ENCODE peak calls at places on chromosomes 16 and 17, in five cellular contexts. P, V, L, X and N are unnamed samples.

GRCh38 chr16:3188925-3189825 is 1.2 kb downstream of the OR1F1 start:
- DNase-seq in L (peak), V (peak), P (peak), X (peak), N (peak)

GRCh38 chr17:63136381-63137012 is 170.5 kb downstream of the TANC2 start:
- DNase-seq in L (no peak), V (no peak), P (peak), X (no peak), N (no peak)

GRCh38 chr17:36972186-36972686 is 23.5 kb downstream of the AATF start:
- DNase-seq in P (no peak), X (no peak), V (no peak), L (no peak), N (no peak)

GRCh38 chr16:85445779-85446222 is 167.3 kb upstream of the GSE1 start:
- DNase-seq in P (no peak), V (no peak), L (no peak), X (peak), N (no peak)

GRCh38 chr16:66262253-66263167 is 104.0 kb upstream of the CDH5 start:
- DNase-seq in X (no peak), P (peak), V (no peak), L (peak), N (no peak)

GRCh38 chr16:24771779-24772157 is 42.3 kb downstream of the TNRC6A start:
- DNase-seq in L (no peak), P (no peak), X (no peak), V (no peak), N (no peak)

GRCh38 chr16:8751481-8752311 is 45.7 kb downstream of the TMEM186 start:
- DNase-seq in P (peak), V (peak), L (no peak), X (no peak), N (peak)

GRCh38 chr17:30824002-30824355 is 513 bp downstream of the CRLF3 start:
- DNase-seq in P (no peak), L (no peak), X (peak), V (no peak), N (no peak)

GRCh38 chr16:4097826-4098240 is 18.4 kb downstream of the ADCY9 start:
- DNase-seq in P (no peak), X (no peak), V (peak), L (no peak), N (no peak)

GRCh38 chr16:83813818-83814653 is 6.3 kb downstream of the HSBP1 start:
- DNase-seq in X (no peak), V (peak), P (no peak), L (no peak), N (peak)

GRCh38 chr17:55720917-55721836 is 1.5 kb downstream of the TMEM100 start:
- DNase-seq in V (no peak), X (no peak), P (peak), L (no peak), N (no peak)
- TF ChIP-seq CTCF in V (no peak), X (no peak), P (no peak), L (no peak), N (no peak)

GRCh38 chr16:1330931-1331711 is 2.3 kb upstream of the BAIAP3 start:
- DNase-seq in L (no peak), X (no peak), P (no peak), V (no peak), N (no peak)
- TF ChIP-seq CTCF in L (no peak), X (no peak), P (no peak), V (no peak), N (no peak)

DNA sequence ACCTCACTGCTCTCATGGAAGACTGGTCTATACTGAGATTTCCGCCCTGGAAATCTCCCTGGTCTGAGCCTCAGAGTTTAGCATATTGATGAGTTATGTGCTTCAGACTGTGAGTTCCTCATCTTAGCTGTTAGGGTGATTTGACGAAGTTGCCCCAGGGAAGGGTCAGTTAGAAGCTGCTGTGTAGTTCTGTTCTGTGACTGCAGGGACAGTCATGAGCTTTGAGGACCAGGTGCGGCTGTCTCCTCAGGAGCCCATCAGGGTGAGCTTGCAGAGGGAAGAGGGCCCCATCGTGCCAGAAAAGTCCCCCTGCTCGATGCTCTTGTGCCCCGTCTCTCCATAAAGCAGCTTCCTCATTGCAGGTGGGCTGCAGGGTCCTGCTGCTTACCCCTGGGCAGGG is 28.3 kb upstream of the IL17C start:
- DNase-seq in L (no peak), X (no peak), V (no peak), P (peak), N (no peak)
- TF ChIP-seq CTCF in L (peak), X (no peak), V (no peak), P (peak), N (peak)

GRCh38 chr17:14428640-14429029 is 127.8 kb downstream of the HS3ST3B1 start:
- DNase-seq in V (no peak), P (no peak), X (no peak), L (no peak), N (no peak)
- TF ChIP-seq CTCF in V (no peak), P (peak), X (no peak), L (no peak), N (no peak)